ENCODE peak calls at places on chromosomes 11 and 22, in four cellular contexts. G is activated T-helper 9 cell treated with anti-CD3 and anti-CD28 coated beads, Interleukin-2, amount 50 U/mL, for 16 hours; A is stimulated activated CD8-positive, alpha-beta memory T cell treated with anti-CD3 and anti-CD28 coated beads, Interleukin-7, amount 100 ng/mL, for 1 hour; Z is C1 segment of cervical spinal cord. Y is an unnamed sample.

GRCh38 chr11:96149743-96150555 is 193.0 kb downstream of the MAML2 start:
- DNase-seq in G (no peak), A (no peak), Z (no peak), Y (no peak)

GRCh38 chr22:28053871-28054621 is 135.0 kb upstream of the PITPNB start:
- DNase-seq in G (no peak), A (no peak), Z (no peak), Y (no peak)

GRCh38 chr11:74462009-74462408 is 5.3 kb downstream of the KCNE3 start:
- DNase-seq in G (no peak), A (no peak), Z (peak), Y (no peak)

GRCh38 chr11:47148903-47149535 is 27.7 kb downstream of the ARFGAP2 start:
- DNase-seq in G (no peak), A (no peak), Z (no peak), Y (no peak)

GRCh38 chr11:64334764-64335741 is 5.0 kb upstream of the CCDC88B start:
- DNase-seq in G (no peak), A (no peak), Z (no peak), Y (no peak)

GRCh38 chr11:122656631-122657101 is 1.1 kb downstream of the UBASH3B start:
- DNase-seq in G (no peak), A (no peak), Z (peak), Y (no peak)

GRCh38 chr11:34313099-34313517 is 44.7 kb downstream of the ABTB2 start:
- DNase-seq in G (no peak), A (no peak), Z (no peak), Y (no peak)

GRCh38 chr11:62588966-62589637 is 2.2 kb downstream of the TUT1 start:
- DNase-seq in G (no peak), A (no peak), Z (no peak), Y (no peak)

GRCh38 chr22:39567135-39567946 is 3.2 kb upstream of the CACNA1I start:
- DNase-seq in G (no peak), A (no peak), Z (no peak), Y (no peak)

GRCh38 chr22:30871391-30872281 is 96.9 kb downstream of the MORC2 start:
- DNase-seq in G (no peak), A (no peak), Z (no peak), Y (no peak)

GRCh38 chr11:44989831-44990566 is 39.3 kb upstream of the TP53I11 start:
- DNase-seq in G (no peak), A (no peak), Z (no peak), Y (no peak)

GRCh38 chr11:2975594-2975993 is 16.5 kb downstream of the NAP1L4 start:
- DNase-seq in G (no peak), A (no peak), Z (peak), Y (no peak)

GRCh38 chr22:31089101-31090100 is 8.3 kb downstream of the SMTN start:
- DNase-seq in G (no peak), A (no peak), Z (peak), Y (no peak)

GRCh38 chr11:95432714-95433503 is 201.9 kb upstream of the SESN3 start:
- DNase-seq in G (no peak), A (no peak), Z (no peak), Y (no peak)

GRCh38 chr22:45105281-45105700 is 58.4 kb upstream of the NUP50 start:
- DNase-seq in G (no peak), A (no peak), Z (no peak), Y (no peak)

GRCh38 chr11:74282863-74283484 is 28.5 kb downstream of the P4HA3 start:
- DNase-seq in G (no peak), A (no peak), Z (no peak), Y (no peak)

GRCh38 chr22:47022075-47022473 is 259.6 kb downstream of the TBC1D22A start:
- DNase-seq in G (no peak), A (no peak), Z (no peak), Y (no peak)

GRCh38 chr22:42492323-42492690 is 27.3 kb downstream of the RRP7A start:
- DNase-seq in G (no peak), A (no peak), Z (no peak), Y (no peak)

GRCh38 chr11:130485983-130486970 is 37.8 kb downstream of the ADAMTS15 start:
- DNase-seq in G (no peak), A (no peak), Z (no peak), Y (no peak)

Y was measured in cortex of kidney.